ENCODE peak calls at places on chromosomes 1 and 21, in ten cellular contexts. W, T, S, G, K, O, V, A, R and Y are unnamed samples.

GRCh38 chr21:45236481-45236880 is 51.2 kb downstream of the POFUT2 start:
- DNase-seq in W (no peak), T (no peak), S (peak), G (no peak), K (no peak), O (no peak), V (no peak), A (no peak), R (no peak), Y (peak)

GRCh38 chr1:219660666-219661463 is 48.0 kb upstream of the ZC3H11B start:
- DNase-seq in W (peak), T (no peak), S (peak), G (peak), K (peak), O (peak), V (peak), A (peak), R (peak), Y (peak)

GRCh38 chr1:228304766-228305395 is 97.0 kb downstream of the OBSCN start:
- DNase-seq in W (no peak), T (no peak), S (no peak), G (no peak), K (peak), O (peak), V (peak), A (no peak), R (no peak), Y (no peak)

GRCh38 chr1:205523891-205524793 is 19.7 kb downstream of the CDK18 start:
- DNase-seq in W (peak), T (peak), S (no peak), G (peak), K (peak), O (peak), V (peak), A (peak), R (peak), Y (peak)

GRCh38 chr1:234985531-234986294 is 142.9 kb downstream of the TOMM20 start:
- DNase-seq in W (no peak), T (no peak), S (no peak), G (no peak), K (no peak), O (no peak), V (no peak), A (no peak), R (no peak), Y (no peak)

GRCh38 chr1:26938659-26939025 is 17.1 kb downstream of the NUDC start:
- DNase-seq in W (no peak), T (no peak), S (no peak), G (no peak), K (no peak), O (no peak), V (no peak), A (no peak), R (no peak), Y (no peak)

GRCh38 chr1:209873067-209873810 is 45.5 kb downstream of the UTP25 start:
- DNase-seq in W (no peak), T (no peak), S (no peak), G (no peak), K (no peak), O (no peak), V (no peak), A (no peak), R (no peak), Y (no peak)

GRCh38 chr1:226310637-226311195 is 1.8 kb upstream of the LIN9 start:
- DNase-seq in W (peak), T (no peak), S (no peak), G (no peak), K (no peak), O (peak), V (no peak), A (no peak), R (no peak), Y (no peak)

GRCh38 chr1:184545601-184546000 is 158.8 kb downstream of the C1orf21 start:
- DNase-seq in W (no peak), T (no peak), S (no peak), G (no peak), K (no peak), O (no peak), V (no peak), A (no peak), R (no peak), Y (no peak)

DNA sequence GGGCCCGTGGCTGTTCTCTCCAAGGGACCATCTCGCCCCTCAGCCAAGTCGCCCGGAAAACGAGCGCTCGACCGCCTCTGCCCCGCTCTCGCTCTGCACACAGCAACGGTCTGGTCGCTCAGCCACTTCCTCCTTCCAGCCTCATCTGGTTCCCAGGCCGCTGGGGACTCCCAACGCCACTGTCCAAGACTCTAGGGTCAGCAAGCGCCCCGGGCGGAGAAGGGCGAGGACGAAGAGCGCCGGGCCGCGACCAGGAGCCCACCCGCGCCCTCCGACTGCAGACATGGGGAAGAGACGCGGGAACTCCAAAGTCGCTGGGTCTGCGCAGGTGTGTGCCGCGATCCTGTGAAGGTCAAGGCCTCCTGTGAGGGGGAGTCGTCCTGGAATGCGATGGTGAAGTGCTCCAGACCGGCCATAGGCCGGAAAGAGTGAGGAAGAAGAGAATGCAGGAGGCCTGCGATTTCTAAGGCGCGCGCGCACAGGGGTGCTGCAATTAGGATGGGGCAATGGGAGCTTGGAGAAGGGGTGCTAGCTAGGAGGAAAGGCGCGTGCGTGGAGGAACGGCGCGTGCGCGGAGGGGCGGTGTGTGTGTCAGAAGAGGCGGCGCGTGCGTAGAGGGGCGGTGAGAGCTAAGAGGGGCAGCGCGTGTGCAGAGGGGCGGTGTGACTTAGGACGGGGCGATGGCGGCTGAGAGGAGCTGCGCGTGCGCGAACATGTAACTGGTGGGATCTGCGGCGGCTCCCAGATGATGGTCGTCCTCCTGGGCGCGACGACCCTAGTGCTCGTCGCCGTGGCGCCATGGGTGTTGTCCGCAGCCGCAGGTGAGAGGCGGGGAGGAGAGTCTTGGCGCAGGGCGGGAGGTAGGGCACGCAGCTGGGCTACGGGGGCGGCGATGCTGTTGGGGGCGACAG is at the start of gene IFNAR1:
- DNase-seq in W (peak), T (peak), S (peak), G (peak), K (peak), O (peak), V (peak), A (peak), R (peak), Y (peak)
- TF ChIP-seq CTCF in W (no peak), T (peak), S (no peak), G (peak), K (no peak), O (no peak), V (no peak), A (peak), R (no peak), Y (no peak)

GRCh38 chr21:46633561-46633960 is 1.9 kb upstream of the PRMT2 start:
- DNase-seq in W (no peak), T (no peak), S (no peak), G (no peak), K (no peak), O (no peak), V (no peak), A (no peak), R (no peak), Y (no peak)

GRCh38 chr21:46635324-46636180 is at the start of gene PRMT2:
- DNase-seq in W (peak), T (peak), S (peak), G (peak), K (peak), O (peak), V (peak), A (peak), R (peak), Y (peak)

GRCh38 chr21:46636181-46636512 is 673 bp downstream of the PRMT2 start:
- DNase-seq in W (no peak), T (no peak), S (no peak), G (no peak), K (no peak), O (no peak), V (no peak), A (no peak), R (no peak), Y (no peak)

GRCh38 chr21:46634966-46635323 is 529 bp upstream of the PRMT2 start:
- DNase-seq in W (peak), T (peak), S (peak), G (no peak), K (no peak), O (no peak), V (peak), A (no peak), R (peak), Y (peak)

GRCh38 chr21:46634427-46634826 is 1.0 kb upstream of the PRMT2 start:
- DNase-seq in W (no peak), T (no peak), S (no peak), G (no peak), K (peak), O (no peak), V (no peak), A (no peak), R (no peak), Y (no peak)
- H3K4me3 ChIP-seq in W (peak), T (no peak), S (no peak), G (no peak), K (peak), O (no peak), V (no peak), A (peak), R (peak), Y (peak)

GRCh38 chr1:21335750-21336168 is 45.5 kb upstream of the ECE1 start:
- DNase-seq in W (no peak), T (peak), S (no peak), G (no peak), K (no peak), O (no peak), V (no peak), A (no peak), R (no peak), Y (no peak)

GRCh38 chr1:21337010-21337437 is 46.8 kb upstream of the ECE1 start:
- DNase-seq in W (no peak), T (no peak), S (no peak), G (no peak), K (no peak), O (no peak), V (no peak), A (no peak), R (no peak), Y (no peak)

GRCh38 chr1:21334214-21335087 is 44.2 kb upstream of the ECE1 start:
- DNase-seq in W (peak), T (peak), S (peak), G (peak), K (peak), O (peak), V (peak), A (peak), R (peak), Y (peak)

GRCh38 chr1:21333824-21334213 is 43.6 kb upstream of the ECE1 start:
- DNase-seq in W (no peak), T (no peak), S (no peak), G (no peak), K (no peak), O (no peak), V (no peak), A (no peak), R (no peak), Y (no peak)

DNA sequence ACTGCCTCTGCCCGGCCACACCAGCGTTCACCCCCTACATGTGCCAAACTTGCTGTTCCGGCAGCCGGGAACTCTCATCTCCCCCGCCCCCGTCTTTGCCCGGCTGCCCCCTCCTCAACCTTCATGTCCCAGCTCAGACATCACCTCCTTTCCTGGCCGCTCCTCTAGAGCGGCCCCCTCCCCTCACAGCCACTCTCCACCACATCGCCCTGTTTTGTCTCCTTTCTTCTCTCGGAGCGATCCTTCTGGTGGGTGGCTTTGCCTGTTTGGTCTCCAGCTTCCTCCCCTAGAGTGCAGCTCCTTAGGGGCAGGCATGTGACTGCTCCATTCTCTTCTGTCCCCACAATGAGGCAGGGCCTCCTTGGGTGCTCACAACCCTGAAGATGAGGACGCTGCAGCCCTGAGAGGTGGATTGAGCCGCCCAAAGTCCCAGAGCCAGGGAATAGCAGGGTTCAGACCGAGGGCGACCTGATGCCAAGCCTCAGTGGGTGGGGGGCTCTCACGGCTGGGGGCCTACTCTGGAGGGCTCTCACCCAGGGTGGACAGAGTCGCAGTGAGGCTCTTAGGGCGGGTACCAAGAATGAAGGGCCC is 44.9 kb upstream of the ECE1 start:
- DNase-seq in W (no peak), T (no peak), S (no peak), G (no peak), K (no peak), O (no peak), V (no peak), A (no peak), R (no peak), Y (no peak)
- TF ChIP-seq CTCF in W (peak), T (no peak), S (no peak), G (no peak), K (no peak), O (no peak), V (no peak), A (no peak), R (no peak), Y (no peak)

GRCh38 chr1:22141948-22142314 is 966 bp downstream of the WNT4 start:
- DNase-seq in W (peak), T (no peak), S (no peak), G (no peak), K (no peak), O (no peak), V (no peak), A (no peak), R (no peak), Y (no peak)
- H3K4me3 ChIP-seq in W (peak), T (no peak), S (no peak), G (peak), K (peak), O (peak), V (peak), A (no peak), R (peak), Y (peak)

GRCh38 chr1:68057564-68057963 is 7.1 kb upstream of the DIRAS3 start:
- DNase-seq in W (no peak), T (no peak), S (no peak), G (no peak), K (no peak), O (no peak), V (no peak), A (no peak), R (no peak), Y (no peak)
- TF ChIP-seq CTCF in W (peak), T (no peak), S (no peak), G (no peak), K (no peak), O (no peak), V (no peak), A (no peak), R (no peak), Y (peak)

DNA sequence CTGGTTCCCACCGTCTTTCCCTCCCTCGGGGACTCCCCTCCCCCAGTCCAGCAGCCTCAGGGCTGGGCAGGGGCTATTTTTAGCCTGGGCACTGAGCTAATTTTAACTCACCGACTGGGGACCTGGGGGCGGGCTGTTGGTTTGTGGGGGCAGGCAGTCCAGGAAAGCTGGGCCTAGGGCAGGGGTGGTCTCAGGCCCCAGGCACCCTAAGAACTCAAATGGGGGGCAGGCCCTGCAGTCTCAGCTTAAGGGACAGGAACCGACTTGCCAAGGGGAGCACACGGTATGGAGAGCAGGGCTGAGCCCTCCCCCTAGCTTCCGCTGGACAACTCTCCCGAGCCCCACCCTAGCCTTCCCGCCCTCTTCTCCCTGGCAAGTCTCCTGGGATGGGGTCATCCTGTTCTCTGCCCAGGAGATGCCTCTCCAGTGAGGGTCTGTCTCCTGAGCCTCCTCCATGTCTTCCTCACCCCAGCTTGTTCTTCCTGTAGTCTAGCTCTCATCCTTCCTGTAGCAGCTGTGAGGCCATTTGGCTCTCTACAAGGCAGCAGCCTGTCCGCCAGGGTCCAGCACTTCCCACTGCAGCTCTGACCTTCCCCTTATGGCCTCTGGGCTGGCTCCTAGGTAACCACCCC is 10.1 kb downstream of the MEF2D start:
- DNase-seq in W (peak), T (no peak), S (peak), G (no peak), K (peak), O (no peak), V (peak), A (peak), R (no peak), Y (peak)
- H3K4me3 ChIP-seq in W (peak), T (no peak), S (peak), G (no peak), K (peak), O (peak), V (peak), A (no peak), R (peak), Y (peak)

GRCh38 chr1:113456967-113457366 is 66.7 kb downstream of the MAGI3 start:
- DNase-seq in W (no peak), T (no peak), S (no peak), G (peak), K (no peak), O (peak), V (no peak), A (no peak), R (peak), Y (no peak)

GRCh38 chr1:113455374-113455773 is 65.1 kb downstream of the MAGI3 start:
- DNase-seq in W (no peak), T (no peak), S (no peak), G (no peak), K (no peak), O (no peak), V (no peak), A (no peak), R (no peak), Y (no peak)

GRCh38 chr1:113452921-113453770 is 62.8 kb downstream of the MAGI3 start:
- DNase-seq in W (peak), T (no peak), S (no peak), G (peak), K (no peak), O (peak), V (no peak), A (peak), R (no peak), Y (peak)

GRCh38 chr1:113451710-113452109 is 61.4 kb downstream of the MAGI3 start:
- DNase-seq in W (no peak), T (no peak), S (no peak), G (no peak), K (no peak), O (no peak), V (no peak), A (no peak), R (no peak), Y (no peak)

DNA sequence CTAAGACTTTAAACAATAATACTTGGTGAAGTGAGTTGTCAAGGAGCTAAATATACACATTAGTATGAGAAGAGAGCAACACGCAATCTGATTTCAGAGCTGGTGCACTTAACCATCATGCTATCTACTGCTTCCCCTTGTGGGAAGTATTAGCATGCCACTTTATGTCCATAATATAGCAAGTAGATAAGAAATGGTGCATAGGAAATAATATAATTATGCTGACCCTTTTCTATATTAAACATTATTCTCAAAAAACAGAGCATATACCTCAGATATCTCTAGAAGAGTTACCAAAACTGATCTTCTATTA is 63.4 kb downstream of the MAGI3 start:
- DNase-seq in W (no peak), T (no peak), S (no peak), G (no peak), K (no peak), O (no peak), V (no peak), A (no peak), R (no peak), Y (no peak)
- TF ChIP-seq CTCF in W (no peak), T (no peak), S (no peak), G (no peak), K (peak), O (no peak), V (no peak), A (no peak), R (no peak), Y (no peak)

GRCh38 chr1:32150847-32151246 is 28.6 kb upstream of the TXLNA start:
- DNase-seq in W (no peak), T (no peak), S (no peak), G (no peak), K (no peak), O (no peak), V (no peak), A (no peak), R (no peak), Y (no peak)

GRCh38 chr1:32151319-32151787 is 28.1 kb upstream of the TXLNA start:
- DNase-seq in W (peak), T (no peak), S (no peak), G (no peak), K (no peak), O (no peak), V (no peak), A (no peak), R (no peak), Y (no peak)
- H3K4me3 ChIP-seq in W (no peak), T (no peak), S (no peak), G (no peak), K (no peak), O (no peak), V (no peak), A (no peak), R (no peak), Y (no peak)